ENCODE peak calls at places on chromosomes 3 and 15, in four cellular contexts. O is DND-41, Z is MM.1S, S is OCI-LY7. H is an unnamed sample.

GRCh38 chr3:31354373-31354772 is 178.4 kb upstream of the STT3B start:
- DNase-seq in Z (no peak), S (no peak), O (no peak), H (no peak)

GRCh38 chr3:117304681-117305080 is 595.1 kb downstream of the TUSC7 start:
- DNase-seq in S (no peak), Z (no peak), O (no peak), H (no peak)

GRCh38 chr15:26644948-26645347 is 127.9 kb downstream of the GABRB3 start:
- DNase-seq in Z (no peak), O (no peak), S (no peak), H (no peak)

GRCh38 chr3:64687781-64688515 is at the start of gene ADAMTS9:
- DNase-seq in Z (no peak), S (no peak), O (no peak), H (peak; percentile 87)

GRCh38 chr15:59570364-59570763 is 41.2 kb upstream of the GCNT3 start:
- DNase-seq in O (no peak), S (no peak), Z (no peak), H (no peak)

GRCh38 chr3:11154953-11155325 is 646 bp downstream of the HRH1 start:
- DNase-seq in O (no peak), S (no peak), Z (no peak), H (no peak)

GRCh38 chr15:25679492-25679891 is 183.6 kb downstream of the ATP10A start:
- DNase-seq in O (no peak), Z (no peak), S (no peak), H (no peak)

GRCh38 chr3:109023656-109024254 is 70.1 kb upstream of the GUCA1C start:
- DNase-seq in S (peak; percentile 47), Z (peak; percentile 71), O (peak; percentile 52), H (peak; percentile 63)

GRCh38 chr3:82087958-82088357 is 326.5 kb upstream of the GBE1 start:
- DNase-seq in O (no peak), Z (no peak), S (no peak), H (peak; percentile 56)

GRCh38 chr3:82088749-82089148 is 327.3 kb upstream of the GBE1 start:
- DNase-seq in O (no peak), Z (no peak), S (no peak), H (no peak)

GRCh38 chr3:82085811-82086475 is 324.5 kb upstream of the GBE1 start:
- DNase-seq in S (no peak), Z (no peak), O (no peak), H (no peak)

GRCh38 chr3:82082796-82083195 is 321.4 kb upstream of the GBE1 start:
- DNase-seq in Z (no peak), O (no peak), S (no peak), H (peak; percentile 50)

GRCh38 chr3:82085356-82085755 is 323.9 kb upstream of the GBE1 start:
- DNase-seq in O (no peak), S (no peak), Z (no peak), H (no peak)
- H3K4me2 ChIP-seq in O (no peak overlapping the region), S (no peak overlapping the region), Z (no peak overlapping the region), H (no peak overlapping the region)

GRCh38 chr15:63497642-63498100 is 6.7 kb upstream of the USP3 start:
- DNase-seq in Z (no peak), S (peak; percentile 85), O (peak; percentile 64), H (no peak)
- H3K4me2 ChIP-seq in Z (no peak overlapping the region), S (peak overlapping the region; percentile 68), O (no peak overlapping the region), H (no peak overlapping the region)

DNA sequence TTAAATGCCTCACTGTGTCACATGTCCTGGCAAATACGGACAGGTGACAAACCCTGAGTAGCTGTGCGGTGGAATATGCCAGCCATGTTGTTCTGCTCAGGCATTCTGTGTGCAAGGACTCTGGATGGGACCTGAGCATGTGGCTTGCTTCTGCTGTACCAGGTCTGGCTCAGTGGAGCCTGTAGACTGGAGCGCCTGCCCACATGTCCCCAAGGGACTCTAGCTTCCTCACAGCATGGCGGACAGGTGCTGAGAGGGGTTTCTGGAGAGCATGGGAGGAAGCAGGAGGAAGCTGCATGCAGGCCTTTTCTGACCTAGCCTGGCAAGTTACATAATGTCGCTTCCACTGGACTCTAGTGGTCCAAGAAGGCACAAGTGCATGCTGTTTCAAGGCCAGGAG is 96.3 kb downstream of the PLXNA1 start:
- DNase-seq in S (peak; percentile 84), Z (no peak), O (peak; percentile 8), H (no peak)
- H3K4me2 ChIP-seq in S (peak overlapping the region; percentile 46), Z (no peak overlapping the region), O (no peak overlapping the region), H (no peak overlapping the region)

DNA sequence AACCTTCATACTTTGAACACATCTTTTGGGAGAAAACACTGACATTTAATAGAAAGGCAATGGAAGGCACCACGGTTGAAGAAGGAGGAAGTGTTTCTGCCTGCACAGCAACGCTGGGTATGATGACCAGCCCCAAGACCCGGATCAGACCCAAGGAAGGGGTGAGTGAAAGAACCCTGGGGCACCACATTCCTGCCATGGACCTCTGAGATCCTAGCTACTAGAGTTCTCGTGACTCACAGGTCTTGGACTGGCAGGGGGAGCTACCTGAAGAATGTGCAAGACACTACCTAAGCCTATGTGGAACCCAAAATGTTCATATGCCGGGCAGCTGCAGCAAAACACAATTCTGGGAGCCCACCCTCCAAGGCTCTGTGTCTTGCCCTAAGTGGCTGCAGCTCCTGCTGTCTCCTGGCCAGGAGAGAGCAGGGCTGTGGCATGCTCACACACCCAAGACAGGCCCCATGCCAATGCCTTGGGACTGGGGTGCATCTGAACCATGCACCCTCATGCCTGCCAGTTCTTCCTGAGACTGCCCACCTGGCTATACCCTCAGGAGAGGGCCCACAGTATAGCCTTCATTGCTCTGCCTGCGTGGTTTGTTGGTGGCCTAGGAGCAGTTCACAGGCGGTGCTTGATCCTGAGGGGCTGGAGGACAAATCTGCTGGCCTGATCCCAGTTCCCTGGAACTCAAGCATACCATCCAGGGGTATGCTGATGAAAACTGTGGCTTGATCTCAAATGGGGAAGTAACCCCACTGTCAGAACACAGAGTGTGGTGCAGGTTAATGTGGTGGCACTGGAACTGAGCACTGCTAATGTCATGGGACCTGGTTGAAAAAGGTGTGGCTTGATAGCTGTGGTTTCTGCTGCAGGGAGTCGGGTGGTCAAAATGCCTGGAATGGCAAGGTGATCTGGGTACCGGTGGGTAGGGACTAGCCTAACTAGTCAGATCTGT is 353.3 kb upstream of the ARHGEF26 start:
- DNase-seq in Z (no peak), O (no peak), S (peak; percentile 29), H (no peak)
- H3K4me2 ChIP-seq in Z (no peak overlapping the region), O (no peak overlapping the region), S (peak overlapping the region; percentile 14), H (no peak overlapping the region)

H was measured in fibroblast of lung.